ENCODE peak calls at places on chromosome 11, in ten cellular contexts. One of them, this sample, is unnamed. For H3K27me3, the result is how much of the 10 kb centered on the place peaks cover.

GRCh38 chr11:22730319-22730718 is 63.9 kb downstream of the GAS2 start:
- DNase-seq in heart right ventricle: no peak
- DNase-seq in thoracic aorta: no peak
- DNase-seq in keratinocyte: no peak
- DNase-seq in AG04450: no peak
- DNase-seq in neural progenitor cell: peak
- DNase-seq in tibial artery: no peak
- DNase-seq in aorta: no peak
- DNase-seq in spleen: no peak
- DNase-seq in WERI-Rb-1: no peak
- DNase-seq in this sample: no peak

GRCh38 chr11:3014314-3014938 is 22.3 kb upstream of the NAP1L4 start:
- DNase-seq in heart right ventricle: no peak
- DNase-seq in thoracic aorta: no peak
- DNase-seq in keratinocyte: no peak
- DNase-seq in AG04450: no peak
- DNase-seq in neural progenitor cell: no peak
- DNase-seq in tibial artery: no peak
- DNase-seq in aorta: peak
- DNase-seq in spleen: peak
- DNase-seq in WERI-Rb-1: no peak
- DNase-seq in this sample: no peak

GRCh38 chr11:35138949-35139881 is at the start of gene CD44:
- DNase-seq in heart right ventricle: peak
- DNase-seq in thoracic aorta: peak
- DNase-seq in keratinocyte: no peak
- DNase-seq in AG04450: peak
- DNase-seq in neural progenitor cell: peak
- DNase-seq in tibial artery: peak
- DNase-seq in aorta: peak
- DNase-seq in spleen: peak
- DNase-seq in WERI-Rb-1: no peak
- DNase-seq in this sample: peak

GRCh38 chr11:134350381-134350780 is 18.6 kb downstream of the GLB1L2 start:
- DNase-seq in heart right ventricle: no peak
- DNase-seq in thoracic aorta: no peak
- DNase-seq in keratinocyte: no peak
- DNase-seq in AG04450: no peak
- DNase-seq in neural progenitor cell: no peak
- DNase-seq in tibial artery: no peak
- DNase-seq in aorta: no peak
- DNase-seq in spleen: no peak
- DNase-seq in WERI-Rb-1: no peak
- DNase-seq in this sample: no peak

GRCh38 chr11:86396403-86396802 is 21.7 kb downstream of the CCDC81 start:
- DNase-seq in heart right ventricle: no peak
- DNase-seq in thoracic aorta: no peak
- DNase-seq in keratinocyte: no peak
- DNase-seq in AG04450: peak
- DNase-seq in neural progenitor cell: no peak
- DNase-seq in tibial artery: no peak
- DNase-seq in aorta: no peak
- DNase-seq in spleen: no peak
- DNase-seq in WERI-Rb-1: no peak
- DNase-seq in this sample: peak

GRCh38 chr11:27443746-27444465 is 28.7 kb downstream of the LGR4 start:
- DNase-seq in heart right ventricle: no peak
- DNase-seq in thoracic aorta: no peak
- DNase-seq in keratinocyte: no peak
- DNase-seq in AG04450: no peak
- DNase-seq in neural progenitor cell: peak
- DNase-seq in tibial artery: no peak
- DNase-seq in aorta: no peak
- DNase-seq in spleen: no peak
- DNase-seq in WERI-Rb-1: no peak
- DNase-seq in this sample: no peak

GRCh38 chr11:45253640-45254039 is 32.5 kb downstream of the SYT13 start:
- DNase-seq in heart right ventricle: no peak
- DNase-seq in thoracic aorta: no peak
- DNase-seq in keratinocyte: no peak
- DNase-seq in AG04450: no peak
- DNase-seq in neural progenitor cell: no peak
- DNase-seq in tibial artery: no peak
- DNase-seq in aorta: no peak
- DNase-seq in spleen: no peak
- DNase-seq in WERI-Rb-1: no peak
- DNase-seq in this sample: no peak

GRCh38 chr11:84214557-84214956 is 928.4 kb upstream of the CCDC90B start:
- DNase-seq in heart right ventricle: no peak
- DNase-seq in thoracic aorta: no peak
- DNase-seq in keratinocyte: no peak
- DNase-seq in AG04450: no peak
- DNase-seq in neural progenitor cell: no peak
- DNase-seq in tibial artery: no peak
- DNase-seq in aorta: no peak
- DNase-seq in spleen: no peak
- DNase-seq in WERI-Rb-1: no peak
- DNase-seq in this sample: no peak

GRCh38 chr11:125223901-125224331 is 59.4 kb downstream of the PKNOX2 start:
- DNase-seq in heart right ventricle: no peak
- DNase-seq in thoracic aorta: no peak
- DNase-seq in keratinocyte: no peak
- DNase-seq in AG04450: no peak
- DNase-seq in neural progenitor cell: no peak
- DNase-seq in tibial artery: no peak
- DNase-seq in aorta: peak
- DNase-seq in spleen: no peak
- DNase-seq in WERI-Rb-1: no peak
- DNase-seq in this sample: no peak

GRCh38 chr11:95279921-95280861 is 49.2 kb upstream of the SESN3 start:
- DNase-seq in heart right ventricle: peak
- DNase-seq in thoracic aorta: no peak
- DNase-seq in keratinocyte: no peak
- DNase-seq in AG04450: no peak
- DNase-seq in neural progenitor cell: no peak
- DNase-seq in tibial artery: no peak
- DNase-seq in aorta: no peak
- DNase-seq in spleen: no peak
- DNase-seq in WERI-Rb-1: peak
- DNase-seq in this sample: no peak

GRCh38 chr11:2404735-2405196 is 4.2 kb downstream of the TSSC4 start:
- DNase-seq in heart right ventricle: no peak
- DNase-seq in thoracic aorta: no peak
- DNase-seq in keratinocyte: no peak
- DNase-seq in AG04450: no peak
- DNase-seq in neural progenitor cell: no peak
- DNase-seq in tibial artery: no peak
- DNase-seq in aorta: no peak
- DNase-seq in spleen: no peak
- DNase-seq in WERI-Rb-1: no peak
- DNase-seq in this sample: no peak

GRCh38 chr11:6481924-6482275 is 599 bp downstream of the TIMM10B start:
- DNase-seq in heart right ventricle: no peak
- DNase-seq in thoracic aorta: no peak
- DNase-seq in keratinocyte: no peak
- DNase-seq in AG04450: no peak
- DNase-seq in neural progenitor cell: no peak
- DNase-seq in tibial artery: no peak
- DNase-seq in aorta: no peak
- DNase-seq in spleen: peak
- DNase-seq in WERI-Rb-1: no peak
- DNase-seq in this sample: no peak

GRCh38 chr11:68678031-68678441 is 6.3 kb upstream of the GAL start:
- DNase-seq in heart right ventricle: no peak
- DNase-seq in thoracic aorta: no peak
- DNase-seq in keratinocyte: no peak
- DNase-seq in AG04450: no peak
- DNase-seq in neural progenitor cell: no peak
- DNase-seq in tibial artery: no peak
- DNase-seq in aorta: no peak
- DNase-seq in spleen: no peak
- DNase-seq in WERI-Rb-1: no peak
- DNase-seq in this sample: no peak

GRCh38 chr11:68680541-68681231 is 3.7 kb upstream of the GAL start:
- DNase-seq in heart right ventricle: no peak
- DNase-seq in thoracic aorta: no peak
- DNase-seq in keratinocyte: no peak
- DNase-seq in AG04450: no peak
- DNase-seq in neural progenitor cell: no peak
- DNase-seq in tibial artery: no peak
- DNase-seq in aorta: peak
- DNase-seq in spleen: no peak
- DNase-seq in WERI-Rb-1: no peak
- DNase-seq in this sample: no peak

GRCh38 chr11:68673991-68674390 is 10.4 kb upstream of the GAL start:
- DNase-seq in heart right ventricle: no peak
- DNase-seq in thoracic aorta: no peak
- DNase-seq in keratinocyte: no peak
- DNase-seq in AG04450: no peak
- DNase-seq in neural progenitor cell: no peak
- DNase-seq in tibial artery: no peak
- DNase-seq in aorta: peak
- DNase-seq in spleen: peak
- DNase-seq in WERI-Rb-1: no peak
- DNase-seq in this sample: no peak

GRCh38 chr11:68674461-68674860 is 9.9 kb upstream of the GAL start:
- DNase-seq in heart right ventricle: no peak
- DNase-seq in thoracic aorta: no peak
- DNase-seq in keratinocyte: no peak
- DNase-seq in AG04450: no peak
- DNase-seq in neural progenitor cell: no peak
- DNase-seq in tibial artery: no peak
- DNase-seq in aorta: peak
- DNase-seq in spleen: peak
- DNase-seq in WERI-Rb-1: no peak
- DNase-seq in this sample: no peak

GRCh38 chr11:68677432-68677831 is 6.9 kb upstream of the GAL start:
- DNase-seq in heart right ventricle: peak
- DNase-seq in thoracic aorta: no peak
- DNase-seq in keratinocyte: no peak
- DNase-seq in AG04450: peak
- DNase-seq in neural progenitor cell: no peak
- DNase-seq in tibial artery: no peak
- DNase-seq in aorta: peak
- DNase-seq in spleen: no peak
- DNase-seq in WERI-Rb-1: peak
- DNase-seq in this sample: peak
- H3K27me3 ChIP-seq in heart right ventricle: under half
- H3K27me3 ChIP-seq in thoracic aorta: under half
- H3K27me3 ChIP-seq in keratinocyte: under half
- H3K27me3 ChIP-seq in AG04450: under half
- H3K27me3 ChIP-seq in neural progenitor cell: under half
- H3K27me3 ChIP-seq in tibial artery: under half
- H3K27me3 ChIP-seq in aorta: under half
- H3K27me3 ChIP-seq in spleen: under half
- H3K27me3 ChIP-seq in WERI-Rb-1: under half
- H3K27me3 ChIP-seq in this sample: under half

GRCh38 chr11:129726179-129726578 is 89.5 kb upstream of the TMEM45B start:
- DNase-seq in heart right ventricle: no peak
- DNase-seq in thoracic aorta: no peak
- DNase-seq in keratinocyte: no peak
- DNase-seq in AG04450: no peak
- DNase-seq in neural progenitor cell: no peak
- DNase-seq in tibial artery: no peak
- DNase-seq in aorta: no peak
- DNase-seq in spleen: no peak
- DNase-seq in WERI-Rb-1: no peak
- DNase-seq in this sample: no peak
- H3K27me3 ChIP-seq in heart right ventricle: under half
- H3K27me3 ChIP-seq in thoracic aorta: under half
- H3K27me3 ChIP-seq in keratinocyte: under half
- H3K27me3 ChIP-seq in AG04450: under half
- H3K27me3 ChIP-seq in neural progenitor cell: under half
- H3K27me3 ChIP-seq in tibial artery: under half
- H3K27me3 ChIP-seq in aorta: under half
- H3K27me3 ChIP-seq in spleen: under half
- H3K27me3 ChIP-seq in WERI-Rb-1: half or more
- H3K27me3 ChIP-seq in this sample: under half

GRCh38 chr11:117412653-117413275 is 85.1 kb downstream of the CEP164 start:
- DNase-seq in heart right ventricle: no peak
- DNase-seq in thoracic aorta: no peak
- DNase-seq in keratinocyte: no peak
- DNase-seq in AG04450: no peak
- DNase-seq in neural progenitor cell: no peak
- DNase-seq in tibial artery: no peak
- DNase-seq in aorta: peak
- DNase-seq in spleen: no peak
- DNase-seq in WERI-Rb-1: no peak
- DNase-seq in this sample: no peak
- H3K27me3 ChIP-seq in heart right ventricle: under half
- H3K27me3 ChIP-seq in thoracic aorta: under half
- H3K27me3 ChIP-seq in keratinocyte: under half
- H3K27me3 ChIP-seq in AG04450: under half
- H3K27me3 ChIP-seq in neural progenitor cell: under half
- H3K27me3 ChIP-seq in tibial artery: under half
- H3K27me3 ChIP-seq in aorta: under half
- H3K27me3 ChIP-seq in spleen: under half
- H3K27me3 ChIP-seq in WERI-Rb-1: under half
- H3K27me3 ChIP-seq in this sample: under half

DNA sequence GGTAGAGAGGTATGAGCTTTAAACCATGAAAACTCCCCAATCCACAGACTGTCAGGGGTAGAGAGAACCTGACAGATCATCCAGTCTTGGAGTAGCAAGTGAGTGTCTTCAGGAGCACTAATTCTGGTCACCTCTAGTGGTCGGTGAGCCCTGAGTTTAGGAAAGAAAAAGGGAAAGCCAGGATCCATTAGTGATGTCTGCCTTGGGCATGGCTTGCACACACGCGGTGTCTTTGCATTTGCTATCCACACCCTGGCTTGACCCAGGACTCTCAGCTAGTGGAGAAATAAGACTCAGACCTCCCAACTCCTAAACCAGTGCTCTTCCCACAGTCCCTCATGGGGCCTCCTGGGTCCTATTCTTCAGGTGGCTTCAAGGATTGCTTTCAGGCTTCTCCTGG is 19.3 kb downstream of the POU2F3 start:
- DNase-seq in heart right ventricle: no peak
- DNase-seq in thoracic aorta: no peak
- DNase-seq in keratinocyte: no peak
- DNase-seq in AG04450: no peak
- DNase-seq in neural progenitor cell: no peak
- DNase-seq in tibial artery: no peak
- DNase-seq in aorta: no peak
- DNase-seq in spleen: no peak
- DNase-seq in WERI-Rb-1: no peak
- DNase-seq in this sample: no peak
- H3K27me3 ChIP-seq in heart right ventricle: under half
- H3K27me3 ChIP-seq in thoracic aorta: under half
- H3K27me3 ChIP-seq in keratinocyte: under half
- H3K27me3 ChIP-seq in AG04450: half or more
- H3K27me3 ChIP-seq in neural progenitor cell: under half
- H3K27me3 ChIP-seq in tibial artery: under half
- H3K27me3 ChIP-seq in aorta: under half
- H3K27me3 ChIP-seq in spleen: under half
- H3K27me3 ChIP-seq in WERI-Rb-1: under half
- H3K27me3 ChIP-seq in this sample: under half

DNA sequence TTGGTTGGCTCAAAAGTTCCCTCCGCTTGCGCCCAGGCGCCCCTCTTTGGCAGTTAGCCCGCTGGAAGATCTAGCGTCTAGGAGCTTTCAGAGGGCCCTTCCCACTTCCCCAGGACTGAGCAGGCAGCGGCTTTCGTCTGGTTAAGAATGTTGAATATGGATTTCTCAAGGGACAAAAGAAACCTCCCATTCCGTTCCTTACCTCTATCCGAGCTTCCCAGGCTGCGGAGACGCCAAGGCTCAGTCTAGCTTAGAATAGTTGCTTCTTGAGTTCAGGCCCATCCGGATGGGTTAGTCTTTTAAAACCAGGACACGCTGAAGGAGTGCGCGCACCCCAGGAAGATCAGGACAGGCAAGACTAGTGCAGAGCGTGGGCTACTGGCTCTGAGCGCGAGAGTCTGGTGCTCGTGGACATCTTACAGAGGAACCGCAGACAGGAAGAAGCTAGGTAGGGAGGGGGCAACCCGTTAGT is 1.6 kb downstream of the NELL1 start:
- DNase-seq in heart right ventricle: no peak
- DNase-seq in thoracic aorta: no peak
- DNase-seq in keratinocyte: no peak
- DNase-seq in AG04450: no peak
- DNase-seq in neural progenitor cell: peak
- DNase-seq in tibial artery: no peak
- DNase-seq in aorta: no peak
- DNase-seq in spleen: no peak
- DNase-seq in WERI-Rb-1: peak
- DNase-seq in this sample: no peak
- H3K27me3 ChIP-seq in heart right ventricle: under half
- H3K27me3 ChIP-seq in thoracic aorta: under half
- H3K27me3 ChIP-seq in keratinocyte: half or more
- H3K27me3 ChIP-seq in AG04450: under half
- H3K27me3 ChIP-seq in neural progenitor cell: half or more
- H3K27me3 ChIP-seq in tibial artery: half or more
- H3K27me3 ChIP-seq in aorta: under half
- H3K27me3 ChIP-seq in spleen: under half
- H3K27me3 ChIP-seq in WERI-Rb-1: under half
- H3K27me3 ChIP-seq in this sample: under half

This sample was measured in brain microvascular endothelial cell.